ENCODE peak calls at places on chromosomes 1 and 21, in six cellular contexts. One of them, this sample, is unnamed.

GRCh38 chr1:243598433-243598832 is 251.6 kb downstream of the AKT3 start:
- DNase-seq in breast epithelium: no peak
- DNase-seq in IMR-90: peak; percentile 93
- DNase-seq in cardiac muscle cell: peak; percentile 72
- DNase-seq in pancreas: no peak
- DNase-seq in HFF-Myc: peak; percentile 30
- DNase-seq in this sample: no peak

GRCh38 chr1:21922103-21923014 is 14.8 kb downstream of the HSPG2 start:
- DNase-seq in IMR-90: no peak
- DNase-seq in cardiac muscle cell: no peak
- DNase-seq in pancreas: no peak
- DNase-seq in breast epithelium: no peak
- DNase-seq in HFF-Myc: no peak
- DNase-seq in this sample: no peak

GRCh38 chr1:211634931-211635330 is 40.5 kb downstream of the NEK2 start:
- DNase-seq in breast epithelium: no peak
- DNase-seq in IMR-90: no peak
- DNase-seq in HFF-Myc: no peak
- DNase-seq in pancreas: no peak
- DNase-seq in cardiac muscle cell: no peak
- DNase-seq in this sample: no peak

GRCh38 chr1:212669102-212669501 is 30.5 kb downstream of the BATF3 start:
- DNase-seq in HFF-Myc: no peak
- DNase-seq in breast epithelium: no peak
- DNase-seq in pancreas: no peak
- DNase-seq in IMR-90: peak; percentile 20
- DNase-seq in cardiac muscle cell: peak; percentile 33
- DNase-seq in this sample: peak; percentile 49

GRCh38 chr1:172883387-172883791 is 167.4 kb downstream of the TNFSF18 start:
- DNase-seq in cardiac muscle cell: peak; percentile 39
- DNase-seq in HFF-Myc: no peak
- DNase-seq in breast epithelium: no peak
- DNase-seq in IMR-90: no peak
- DNase-seq in pancreas: no peak
- DNase-seq in this sample: peak; percentile 73

GRCh38 chr21:39263372-39263771 is 50.1 kb downstream of the BRWD1 start:
- DNase-seq in cardiac muscle cell: peak; percentile 15
- DNase-seq in breast epithelium: no peak
- DNase-seq in IMR-90: peak; percentile 56
- DNase-seq in pancreas: no peak
- DNase-seq in HFF-Myc: no peak
- DNase-seq in this sample: no peak

GRCh38 chr1:176187001-176187400 is 20.1 kb downstream of the COP1 start:
- DNase-seq in IMR-90: no peak
- DNase-seq in HFF-Myc: no peak
- DNase-seq in breast epithelium: no peak
- DNase-seq in pancreas: no peak
- DNase-seq in cardiac muscle cell: no peak
- DNase-seq in this sample: no peak

GRCh38 chr1:20187103-20187812 is 940 bp upstream of the PLA2G2C start:
- DNase-seq in cardiac muscle cell: no peak
- DNase-seq in breast epithelium: peak; percentile 79
- DNase-seq in HFF-Myc: no peak
- DNase-seq in IMR-90: no peak
- DNase-seq in pancreas: peak; percentile 34
- DNase-seq in this sample: no peak

GRCh38 chr1:212670882-212671281 is 28.8 kb downstream of the BATF3 start:
- DNase-seq in pancreas: no peak
- DNase-seq in cardiac muscle cell: no peak
- DNase-seq in IMR-90: no peak
- DNase-seq in breast epithelium: no peak
- DNase-seq in HFF-Myc: no peak
- DNase-seq in this sample: no peak

GRCh38 chr1:221247050-221247449 is 367.8 kb downstream of the HLX start:
- DNase-seq in IMR-90: no peak
- DNase-seq in pancreas: no peak
- DNase-seq in HFF-Myc: no peak
- DNase-seq in breast epithelium: no peak
- DNase-seq in cardiac muscle cell: no peak
- DNase-seq in this sample: no peak
- H3K4me3 ChIP-seq in IMR-90: no peak overlapping the region
- H3K4me3 ChIP-seq in pancreas: no peak overlapping the region
- H3K4me3 ChIP-seq in HFF-Myc: no peak overlapping the region
- H3K4me3 ChIP-seq in breast epithelium: no peak overlapping the region
- H3K4me3 ChIP-seq in cardiac muscle cell: no peak overlapping the region
- H3K4me3 ChIP-seq in this sample: no peak overlapping the region

GRCh38 chr21:33267250-33267649 is 1.1 kb downstream of the IL10RB start:
- DNase-seq in IMR-90: no peak
- DNase-seq in HFF-Myc: no peak
- DNase-seq in cardiac muscle cell: no peak
- DNase-seq in breast epithelium: no peak
- DNase-seq in pancreas: no peak
- DNase-seq in this sample: no peak

GRCh38 chr21:33266050-33266783 is at the start of gene IL10RB:
- DNase-seq in IMR-90: peak; percentile 39
- DNase-seq in cardiac muscle cell: peak; percentile 62
- DNase-seq in pancreas: peak; percentile 78
- DNase-seq in HFF-Myc: no peak
- DNase-seq in breast epithelium: peak; percentile 57
- DNase-seq in this sample: peak; percentile 72

GRCh38 chr21:33266784-33267135 is 593 bp downstream of the IL10RB start:
- DNase-seq in HFF-Myc: no peak
- DNase-seq in pancreas: no peak
- DNase-seq in breast epithelium: no peak
- DNase-seq in cardiac muscle cell: no peak
- DNase-seq in IMR-90: no peak
- DNase-seq in this sample: no peak

GRCh38 chr21:33264561-33264960 is 1.6 kb upstream of the IL10RB start:
- DNase-seq in cardiac muscle cell: no peak
- DNase-seq in IMR-90: no peak
- DNase-seq in pancreas: no peak
- DNase-seq in breast epithelium: no peak
- DNase-seq in HFF-Myc: no peak
- DNase-seq in this sample: no peak

DNA sequence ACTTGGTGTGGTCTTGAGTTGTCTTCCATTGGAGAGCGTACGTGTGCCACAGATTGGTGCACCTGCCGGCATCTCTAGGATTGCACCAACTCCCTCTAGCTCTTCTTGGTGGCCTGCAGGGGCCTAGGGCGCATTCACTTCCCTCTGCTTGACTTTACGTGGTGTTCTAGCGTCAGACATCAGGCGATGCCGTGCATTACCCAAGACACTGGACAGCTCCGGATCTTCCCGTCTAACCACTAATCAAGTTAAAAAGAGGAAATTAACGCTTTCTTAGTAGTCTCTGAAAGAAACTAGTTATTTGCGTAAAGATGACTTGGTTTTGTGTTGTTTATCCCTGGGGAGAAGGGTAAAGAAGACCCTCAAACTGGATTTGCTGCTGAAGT is 510 bp upstream of the IL10RB start:
- DNase-seq in breast epithelium: no peak
- DNase-seq in pancreas: no peak
- DNase-seq in IMR-90: peak; percentile 14
- DNase-seq in cardiac muscle cell: no peak
- DNase-seq in HFF-Myc: no peak
- DNase-seq in this sample: no peak
- H3K4me3 ChIP-seq in breast epithelium: peak overlapping the region; percentile 85
- H3K4me3 ChIP-seq in pancreas: peak overlapping the region; percentile 73
- H3K4me3 ChIP-seq in IMR-90: peak overlapping the region; percentile 89
- H3K4me3 ChIP-seq in cardiac muscle cell: peak overlapping the region; percentile 59
- H3K4me3 ChIP-seq in HFF-Myc: peak overlapping the region; percentile 67
- H3K4me3 ChIP-seq in this sample: peak overlapping the region; percentile 88

GRCh38 chr1:47593001-47593568 is 155.2 kb downstream of the FOXD2 start:
- DNase-seq in cardiac muscle cell: no peak
- DNase-seq in breast epithelium: no peak
- DNase-seq in HFF-Myc: no peak
- DNase-seq in IMR-90: no peak
- DNase-seq in pancreas: no peak
- DNase-seq in this sample: no peak
- H3K4me3 ChIP-seq in cardiac muscle cell: peak overlapping the region; percentile 4
- H3K4me3 ChIP-seq in breast epithelium: peak overlapping the region; percentile 26
- H3K4me3 ChIP-seq in HFF-Myc: no peak overlapping the region
- H3K4me3 ChIP-seq in IMR-90: no peak overlapping the region
- H3K4me3 ChIP-seq in pancreas: no peak overlapping the region
- H3K4me3 ChIP-seq in this sample: no peak overlapping the region

DNA sequence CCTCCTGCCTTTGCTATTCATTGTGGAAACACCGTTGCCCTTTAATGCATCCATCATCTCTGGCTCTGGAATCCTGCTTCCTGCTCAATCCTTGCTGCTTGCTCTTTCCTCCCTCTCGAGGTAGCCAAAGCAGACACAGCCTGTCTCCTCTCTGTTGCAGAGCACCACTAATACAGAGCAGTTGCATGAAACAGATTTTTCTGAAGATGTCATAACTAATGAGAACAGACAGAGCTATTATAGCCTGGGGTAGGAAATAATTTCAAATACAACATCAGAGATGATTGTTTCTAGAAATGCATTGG is 23.3 kb upstream of the ACBD6 start:
- DNase-seq in cardiac muscle cell: no peak
- DNase-seq in IMR-90: peak; percentile 20
- DNase-seq in HFF-Myc: no peak
- DNase-seq in pancreas: no peak
- DNase-seq in breast epithelium: no peak
- DNase-seq in this sample: no peak
- H3K4me3 ChIP-seq in cardiac muscle cell: no peak overlapping the region
- H3K4me3 ChIP-seq in IMR-90: no peak overlapping the region
- H3K4me3 ChIP-seq in HFF-Myc: no peak overlapping the region
- H3K4me3 ChIP-seq in pancreas: no peak overlapping the region
- H3K4me3 ChIP-seq in breast epithelium: no peak overlapping the region
- H3K4me3 ChIP-seq in this sample: no peak overlapping the region

GRCh38 chr1:2200308-2200943 is 5.9 kb upstream of the FAAP20 start:
- DNase-seq in IMR-90: no peak
- DNase-seq in pancreas: no peak
- DNase-seq in HFF-Myc: no peak
- DNase-seq in cardiac muscle cell: no peak
- DNase-seq in breast epithelium: no peak
- DNase-seq in this sample: no peak

GRCh38 chr1:2199042-2199810 is 4.7 kb upstream of the FAAP20 start:
- DNase-seq in HFF-Myc: no peak
- DNase-seq in cardiac muscle cell: peak; percentile 93
- DNase-seq in IMR-90: peak; percentile 85
- DNase-seq in pancreas: peak; percentile 84
- DNase-seq in breast epithelium: peak; percentile 84
- DNase-seq in this sample: peak; percentile 89

GRCh38 chr1:2197732-2198165 is 3.2 kb upstream of the FAAP20 start:
- DNase-seq in IMR-90: no peak
- DNase-seq in pancreas: no peak
- DNase-seq in HFF-Myc: no peak
- DNase-seq in breast epithelium: no peak
- DNase-seq in cardiac muscle cell: no peak
- DNase-seq in this sample: no peak

GRCh38 chr1:2196901-2197638 is 2.5 kb upstream of the FAAP20 start:
- DNase-seq in cardiac muscle cell: no peak
- DNase-seq in pancreas: peak; percentile 48
- DNase-seq in breast epithelium: no peak
- DNase-seq in IMR-90: no peak
- DNase-seq in HFF-Myc: no peak
- DNase-seq in this sample: no peak

DNA sequence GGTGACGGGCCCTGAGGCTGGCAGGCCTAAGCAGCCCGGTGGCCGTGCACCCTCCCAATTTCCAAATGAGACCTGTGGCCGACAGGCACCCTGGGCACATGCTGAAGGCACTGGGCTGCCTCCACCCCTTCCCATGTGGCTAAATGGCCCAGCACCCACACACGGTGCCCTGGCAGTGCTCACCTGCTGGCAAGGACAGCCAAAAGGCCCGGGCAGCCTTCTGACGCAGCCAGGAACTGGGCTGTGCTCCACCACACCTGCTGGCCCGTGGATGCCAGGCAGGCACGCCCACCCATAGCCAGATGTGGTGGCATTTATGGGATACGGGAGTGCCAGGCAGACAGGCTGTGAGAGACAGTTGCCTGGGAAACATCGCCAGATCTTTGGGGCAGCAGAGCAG is 4.0 kb upstream of the FAAP20 start:
- DNase-seq in breast epithelium: no peak
- DNase-seq in pancreas: peak; percentile 91
- DNase-seq in HFF-Myc: no peak
- DNase-seq in IMR-90: no peak
- DNase-seq in cardiac muscle cell: no peak
- DNase-seq in this sample: no peak
- H3K4me3 ChIP-seq in breast epithelium: no peak overlapping the region
- H3K4me3 ChIP-seq in pancreas: peak overlapping the region; percentile 41
- H3K4me3 ChIP-seq in HFF-Myc: peak overlapping the region; percentile 40
- H3K4me3 ChIP-seq in IMR-90: no peak overlapping the region
- H3K4me3 ChIP-seq in cardiac muscle cell: no peak overlapping the region
- H3K4me3 ChIP-seq in this sample: no peak overlapping the region

GRCh38 chr1:81801834-81802531 is 1.2 kb downstream of the ADGRL2 start:
- DNase-seq in IMR-90: peak; percentile 40
- DNase-seq in cardiac muscle cell: peak; percentile 72
- DNase-seq in HFF-Myc: no peak
- DNase-seq in pancreas: peak; percentile 40
- DNase-seq in breast epithelium: no peak
- DNase-seq in this sample: peak; percentile 64

GRCh38 chr1:81801032-81801833 is 499 bp downstream of the ADGRL2 start:
- DNase-seq in pancreas: peak; percentile 48
- DNase-seq in cardiac muscle cell: peak; percentile 94
- DNase-seq in IMR-90: peak; percentile 88
- DNase-seq in breast epithelium: peak; percentile 57
- DNase-seq in HFF-Myc: peak; percentile 36
- DNase-seq in this sample: peak; percentile 91

GRCh38 chr1:81797701-81798100 is 3.0 kb upstream of the ADGRL2 start:
- DNase-seq in IMR-90: no peak
- DNase-seq in pancreas: no peak
- DNase-seq in breast epithelium: no peak
- DNase-seq in HFF-Myc: no peak
- DNase-seq in cardiac muscle cell: no peak
- DNase-seq in this sample: no peak

GRCh38 chr1:81800741-81801031 is at the start of gene ADGRL2:
- DNase-seq in cardiac muscle cell: no peak
- DNase-seq in pancreas: peak; percentile 38
- DNase-seq in IMR-90: no peak
- DNase-seq in HFF-Myc: no peak
- DNase-seq in breast epithelium: no peak
- DNase-seq in this sample: no peak

GRCh38 chr1:81799939-81800740 is 594 bp upstream of the ADGRL2 start:
- DNase-seq in cardiac muscle cell: peak; percentile 86
- DNase-seq in breast epithelium: no peak
- DNase-seq in HFF-Myc: no peak
- DNase-seq in pancreas: peak; percentile 31
- DNase-seq in IMR-90: peak; percentile 66
- DNase-seq in this sample: peak; percentile 63
- H3K4me3 ChIP-seq in cardiac muscle cell: peak overlapping the region; percentile 94
- H3K4me3 ChIP-seq in breast epithelium: peak overlapping the region; percentile 89
- H3K4me3 ChIP-seq in HFF-Myc: peak overlapping the region; percentile 53
- H3K4me3 ChIP-seq in pancreas: peak overlapping the region; percentile 72
- H3K4me3 ChIP-seq in IMR-90: peak overlapping the region; percentile 55
- H3K4me3 ChIP-seq in this sample: peak overlapping the region; percentile 99